ENCODE peak calls at places on chromosomes 11 and 22, in nine cellular contexts. A is stimulated activated CD4-positive, alpha-beta T cell treated with anti-CD3 and anti-CD28 coated beads, Interleukin-2, amount 100 ng/mL, for 4 hours; M is HFFc6; Q is foreskin fibroblast; T is stimulated activated CD8-positive, alpha-beta memory T cell treated with anti-CD3 and anti-CD28 coated beads, Interleukin-4, amount 100 ng/mL, for 4 hours; I is A172; E is Calu3; K is kidney; S is DMS 273 treated with DMSO at 0.1 percent for 48 hours. R is an unnamed sample.

GRCh38 chr11:69453151-69453550 is 28.3 kb upstream of the LINC01488 start:
- DNase-seq in M (no peak), K (peak), S (no peak), Q (no peak), T (no peak), A (no peak), E (no peak), I (no peak), R (no peak)

GRCh38 chr22:39269095-39269827 is 24.5 kb upstream of the PDGFB start:
- DNase-seq in Q (no peak), I (no peak), T (no peak), S (no peak), E (no peak), A (no peak), K (no peak), M (no peak), R (no peak)

GRCh38 chr11:75272821-75273301 is 32.3 kb downstream of the TPBGL start:
- DNase-seq in I (no peak), Q (no peak), A (no peak), M (no peak), K (peak), S (no peak), T (no peak), E (no peak), R (no peak)

GRCh38 chr22:48035897-48036296 is 1273.4 kb downstream of the TBC1D22A start:
- DNase-seq in S (no peak), K (no peak), Q (no peak), E (no peak), T (no peak), A (no peak), I (no peak), M (no peak), R (no peak)

GRCh38 chr22:45259754-45260394 is 19.2 kb upstream of the KIAA0930 start:
- DNase-seq in S (no peak), A (no peak), E (no peak), Q (no peak), T (no peak), K (no peak), I (no peak), M (no peak), R (no peak)

GRCh38 chr11:60763692-60764369 is 7.2 kb downstream of the MS4A15 start:
- DNase-seq in A (no peak), S (no peak), Q (no peak), K (no peak), M (no peak), E (no peak), T (no peak), I (no peak), R (no peak)

GRCh38 chr11:132119573-132119972 is 749.2 kb downstream of the NTM start:
- DNase-seq in I (no peak), A (no peak), Q (no peak), M (no peak), K (no peak), T (no peak), S (no peak), E (no peak), R (no peak)

GRCh38 chr11:45169310-45170072 is 23.1 kb downstream of the PRDM11 start:
- DNase-seq in A (no peak), E (no peak), T (no peak), M (no peak), I (no peak), K (no peak), S (no peak), Q (no peak), R (no peak)

R was measured in HS-5.